ENCODE peak calls at places on chromosome 18, in ten cellular contexts. N is body of pancreas, U is IMR-90, E is NB4, V is breast epithelium, R is heart left ventricle, W is H54, Z is transverse colon, G is esophagus muscularis mucosa, F is sigmoid colon. P is an unnamed sample.

GRCh38 chr18:65215865-65216466 is 534.8 kb upstream of the CDH7 start:
- DNase-seq in N (no peak), U (no peak), E (no peak), V (no peak), R (no peak), W (no peak), Z (no peak), G (no peak), F (no peak), P (no peak)

GRCh38 chr18:70197042-70197441 is 8.4 kb downstream of the RTTN start:
- DNase-seq in N (no peak), U (peak), E (no peak), V (no peak), R (no peak), W (no peak), Z (no peak), G (no peak), F (no peak), P (no peak)

GRCh38 chr18:23226930-23227728 is 91.8 kb downstream of the CABLES1 start:
- DNase-seq in N (no peak), U (peak), E (no peak), V (no peak), R (peak), W (peak), Z (no peak), G (no peak), F (peak), P (no peak)

GRCh38 chr18:57984490-57985109 is 59.4 kb upstream of the NEDD4L start:
- DNase-seq in N (no peak), U (no peak), E (no peak), V (no peak), R (no peak), W (no peak), Z (no peak), G (no peak), F (no peak), P (no peak)

GRCh38 chr18:58044370-58045264 is 591 bp downstream of the NEDD4L start:
- DNase-seq in N (peak), U (peak), E (peak), V (peak), R (peak), W (peak), Z (peak), G (no peak), F (peak), P (peak)

GRCh38 chr18:42192251-42193248 is 237.5 kb downstream of the PIK3C3 start:
- DNase-seq in N (no peak), U (no peak), E (no peak), V (no peak), R (no peak), W (no peak), Z (no peak), G (no peak), F (no peak), P (no peak)

GRCh38 chr18:12264854-12265253 is 10.7 kb downstream of the CIDEA start:
- DNase-seq in N (no peak), U (no peak), E (no peak), V (no peak), R (no peak), W (no peak), Z (no peak), G (no peak), F (no peak), P (no peak)

GRCh38 chr18:47284691-47285370 is 33.4 kb upstream of the SKOR2 start:
- DNase-seq in N (no peak), U (no peak), E (no peak), V (no peak), R (no peak), W (no peak), Z (no peak), G (peak), F (no peak), P (no peak)

GRCh38 chr18:62249478-62250097 is 62.5 kb downstream of the RELCH start:
- DNase-seq in N (peak), U (peak), E (peak), V (peak), R (peak), W (peak), Z (peak), G (no peak), F (peak), P (peak)

GRCh38 chr18:6096747-6097146 is 201.4 kb upstream of the TMEM200C start:
- DNase-seq in N (no peak), U (no peak), E (no peak), V (no peak), R (no peak), W (no peak), Z (no peak), G (no peak), F (no peak), P (no peak)

GRCh38 chr18:10252494-10252893 is 201.9 kb upstream of the APCDD1 start:
- DNase-seq in N (no peak), U (no peak), E (no peak), V (no peak), R (no peak), W (no peak), Z (no peak), G (no peak), F (no peak), P (no peak)

GRCh38 chr18:43420950-43421349 is 143.7 kb upstream of the SYT4 start:
- DNase-seq in N (no peak), U (no peak), E (no peak), V (no peak), R (no peak), W (no peak), Z (no peak), G (no peak), F (no peak), P (no peak)

GRCh38 chr18:52903858-52904257 is 563.9 kb downstream of the DCC start:
- DNase-seq in N (peak), U (no peak), E (peak), V (no peak), R (no peak), W (peak), Z (peak), G (no peak), F (no peak), P (peak)

GRCh38 chr18:74069178-74070050 is 78.2 kb downstream of the FBXO15 start:
- DNase-seq in N (no peak), U (no peak), E (peak), V (no peak), R (no peak), W (no peak), Z (no peak), G (no peak), F (no peak), P (no peak)

GRCh38 chr18:658947-659533 is 1.6 kb downstream of the TYMS start:
- DNase-seq in N (no peak), U (no peak), E (no peak), V (no peak), R (no peak), W (no peak), Z (no peak), G (no peak), F (no peak), P (no peak)

GRCh38 chr18:655445-655844 is 2.0 kb upstream of the TYMS start:
- DNase-seq in N (no peak), U (no peak), E (no peak), V (no peak), R (no peak), W (no peak), Z (no peak), G (no peak), F (no peak), P (no peak)

GRCh38 chr18:657998-658946 is 819 bp downstream of the TYMS start:
- DNase-seq in N (peak), U (peak), E (peak), V (peak), R (peak), W (peak), Z (peak), G (no peak), F (peak), P (peak)

GRCh38 chr18:659597-659996 is 2.1 kb downstream of the TYMS start:
- DNase-seq in N (no peak), U (no peak), E (no peak), V (no peak), R (no peak), W (no peak), Z (no peak), G (no peak), F (no peak), P (no peak)

DNA sequence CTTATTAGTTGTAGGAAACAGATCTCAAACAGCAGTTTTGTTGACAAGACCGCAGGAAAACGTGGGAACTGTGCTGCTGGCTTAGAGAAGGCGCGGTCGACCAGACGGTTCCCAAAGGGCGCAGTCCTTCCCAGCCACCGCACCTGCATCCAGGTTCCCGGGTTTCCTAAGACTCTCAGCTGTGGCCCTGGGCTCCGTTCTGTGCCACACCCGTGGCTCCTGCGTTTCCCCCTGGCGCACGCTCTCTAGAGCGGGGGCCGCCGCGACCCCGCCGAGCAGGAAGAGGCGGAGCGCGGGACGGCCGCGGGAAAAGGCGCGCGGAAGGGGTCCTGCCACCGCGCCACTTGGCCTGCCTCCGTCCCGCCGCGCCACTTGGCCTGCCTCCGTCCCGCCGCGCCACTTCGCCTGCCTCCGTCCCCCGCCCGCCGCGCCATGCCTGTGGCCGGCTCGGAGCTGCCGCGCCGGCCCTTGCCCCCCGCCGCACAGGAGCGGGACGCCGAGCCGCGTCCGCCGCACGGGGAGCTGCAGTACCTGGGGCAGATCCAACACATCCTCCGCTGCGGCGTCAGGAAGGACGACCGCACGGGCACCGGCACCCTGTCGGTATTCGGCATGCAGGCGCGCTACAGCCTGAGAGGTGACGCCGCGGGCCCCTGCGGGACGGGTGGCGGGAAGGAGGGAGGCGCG is at the start of gene TYMS:
- DNase-seq in N (peak), U (peak), E (peak), V (no peak), R (peak), W (peak), Z (peak), G (no peak), F (no peak), P (peak)
- TF ChIP-seq POLR2A in N (no peak), U (no peak), E (peak), V (no peak), R (no peak), W (peak), Z (peak), G (no peak), F (no peak), P (no peak)

GRCh38 chr18:36129300-36130038 is at the start of the genes ELP2 and SLC39A6:
- DNase-seq in N (peak), U (peak), E (peak), V (peak), R (peak), W (peak), Z (peak), G (peak), F (peak), P (peak)
- TF ChIP-seq POLR2A in N (peak), U (peak), E (peak), V (peak), R (peak), W (peak), Z (peak), G (peak), F (peak), P (no peak)

GRCh38 chr18:8620845-8621244 is 11.6 kb downstream of the RAB12 start:
- DNase-seq in N (no peak), U (no peak), E (no peak), V (no peak), R (no peak), W (no peak), Z (no peak), G (no peak), F (no peak), P (no peak)
- TF ChIP-seq POLR2A in N (no peak), U (no peak), E (no peak), V (no peak), R (no peak), W (no peak), Z (no peak), G (no peak), F (no peak), P (no peak)

DNA sequence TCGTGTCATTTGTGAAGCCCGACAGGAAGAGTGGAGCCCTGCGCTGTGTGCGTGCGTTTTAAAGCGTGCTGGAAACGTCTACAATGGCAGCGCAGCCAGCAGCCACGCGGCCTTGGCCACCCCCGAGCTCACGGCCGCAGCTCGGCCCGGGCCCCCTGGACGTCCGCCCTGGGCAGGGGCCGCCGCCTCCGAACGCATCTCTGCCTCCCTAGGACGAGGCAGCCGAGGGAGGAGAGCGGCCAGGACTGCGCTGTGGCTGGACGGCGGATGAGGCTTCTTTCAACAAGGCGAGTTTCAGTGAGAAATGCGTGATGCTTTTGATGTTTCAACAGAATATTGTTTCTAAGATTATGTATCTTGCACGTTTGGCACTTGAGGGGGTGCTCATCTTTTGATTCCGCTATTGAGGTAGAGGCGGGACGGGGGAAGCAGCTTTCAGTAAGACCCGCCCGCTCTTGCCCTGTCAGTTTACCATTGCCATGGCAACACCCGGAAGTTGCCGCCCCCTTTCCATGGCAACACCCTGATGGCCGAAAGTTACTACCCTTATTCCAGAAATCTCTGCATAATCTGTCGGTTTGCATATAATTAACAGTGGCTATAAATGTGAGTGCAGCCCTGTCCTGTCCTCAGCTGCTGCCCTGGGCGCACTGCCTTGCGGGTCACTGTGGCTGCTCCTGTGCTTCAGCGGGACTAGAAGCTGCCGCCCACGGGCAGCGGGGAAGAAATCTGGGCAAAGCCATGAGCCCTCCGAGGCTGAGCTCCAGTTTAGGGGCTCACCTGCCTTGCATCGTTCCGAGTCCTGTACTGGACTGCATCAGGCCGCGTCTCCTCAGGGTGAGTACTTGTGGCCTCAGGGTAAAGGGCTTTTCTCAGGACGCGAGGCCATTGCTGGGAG is 38.6 kb downstream of the ADNP2 start:
- DNase-seq in N (peak), U (peak), E (peak), V (peak), R (peak), W (no peak), Z (peak), G (peak), F (peak), P (peak)
- TF ChIP-seq POLR2A in N (peak), U (no peak), E (no peak), V (no peak), R (no peak), W (peak), Z (peak), G (no peak), F (no peak), P (no peak)

DNA sequence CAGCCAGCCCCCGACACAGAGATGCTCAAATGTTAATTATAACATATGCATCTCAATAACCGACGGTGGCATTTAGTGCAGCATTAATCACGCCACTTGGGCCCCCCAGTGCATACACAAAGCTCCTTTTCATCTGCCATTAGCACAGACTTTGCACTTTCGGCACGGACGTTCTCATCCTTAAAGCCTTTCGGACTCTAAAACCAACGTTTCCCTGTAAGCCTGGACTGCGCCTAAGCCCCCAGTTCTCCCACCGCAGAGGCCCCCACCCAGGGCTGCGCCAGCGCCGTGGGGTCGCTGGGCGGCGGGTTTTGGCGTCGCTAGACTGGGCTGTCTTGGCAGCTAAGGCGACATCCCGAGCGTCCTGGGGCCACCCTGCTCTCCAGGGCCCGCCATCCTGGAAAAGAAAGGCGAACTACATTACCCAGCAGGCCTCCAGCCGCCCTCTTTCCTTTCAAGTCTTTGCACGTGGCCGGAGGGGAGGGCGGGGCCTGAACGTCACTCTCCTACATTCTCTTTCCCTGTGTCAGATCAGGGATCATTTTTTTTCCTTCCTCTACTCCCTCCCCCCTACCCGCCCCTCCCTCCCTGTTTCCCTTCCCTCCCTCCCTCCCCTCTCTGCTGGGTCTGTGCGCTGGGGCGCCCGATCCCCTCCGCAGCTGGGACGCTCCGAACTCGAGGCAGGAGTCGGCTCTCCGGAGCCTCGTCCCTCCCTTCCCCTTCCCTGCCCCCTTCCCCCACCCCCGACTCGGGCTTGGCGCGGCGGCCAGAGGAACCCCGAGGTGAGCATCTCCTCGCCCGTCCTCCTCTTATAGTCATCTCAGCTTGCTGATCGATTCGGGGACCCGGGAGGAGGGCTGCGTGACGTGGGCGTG is at the start of gene CTIF:
- DNase-seq in N (peak), U (peak), E (peak), V (peak), R (peak), W (peak), Z (peak), G (peak), F (peak), P (peak)
- TF ChIP-seq POLR2A in N (peak), U (peak), E (no peak), V (no peak), R (peak), W (peak), Z (peak), G (no peak), F (peak), P (no peak)

GRCh38 chr18:75070625-75071483 is 138.1 kb downstream of the PTGR3 start:
- DNase-seq in N (no peak), U (peak), E (peak), V (peak), R (peak), W (peak), Z (peak), G (no peak), F (no peak), P (peak)
- TF ChIP-seq POLR2A in N (no peak), U (no peak), E (no peak), V (no peak), R (peak), W (no peak), Z (no peak), G (no peak), F (no peak), P (no peak)

GRCh38 chr18:31064130-31064529 is 21.6 kb upstream of the DSC3 start:
- DNase-seq in N (no peak), U (no peak), E (no peak), V (no peak), R (no peak), W (no peak), Z (no peak), G (no peak), F (no peak), P (no peak)
- TF ChIP-seq POLR2A in N (no peak), U (no peak), E (no peak), V (no peak), R (no peak), W (no peak), Z (no peak), G (no peak), F (no peak), P (no peak)

DNA sequence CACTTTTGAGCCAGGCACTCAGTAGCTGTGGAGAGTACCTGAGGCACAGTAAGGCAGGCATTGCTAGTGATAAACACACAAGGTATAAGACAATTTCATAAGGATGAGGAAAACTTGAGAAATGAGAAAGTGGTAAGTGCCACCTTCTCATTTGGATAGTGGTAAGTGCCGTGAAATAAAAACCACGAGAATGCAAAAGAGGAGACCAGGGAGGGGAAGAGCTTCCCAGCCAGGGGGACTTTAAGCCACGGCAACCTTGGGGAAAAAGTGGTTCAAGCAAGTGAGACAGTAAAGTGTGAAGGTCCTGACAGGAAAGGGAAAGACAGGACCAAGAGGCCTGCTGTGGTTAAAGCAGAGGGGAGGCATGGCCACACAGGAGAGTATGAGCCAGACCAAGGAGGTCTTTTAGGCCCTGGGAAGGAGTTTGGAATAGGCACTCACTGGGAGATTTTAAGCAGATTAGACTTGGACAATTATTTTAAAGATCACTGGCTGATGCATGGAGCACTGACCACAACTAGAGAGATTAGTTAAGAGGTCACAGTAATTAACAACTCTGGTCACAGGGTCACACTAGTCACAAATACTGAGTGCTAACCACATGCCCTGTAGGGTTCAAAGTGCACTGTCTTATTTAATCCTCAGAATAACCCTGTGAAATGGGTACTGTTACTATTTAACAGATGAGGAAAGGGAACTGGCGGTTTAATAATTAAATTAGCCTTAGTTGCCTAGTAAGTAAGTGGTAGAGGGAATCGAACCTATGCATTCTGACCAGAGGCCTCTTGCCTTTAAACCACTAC is 50.1 kb downstream of the THOC1 start:
- DNase-seq in N (no peak), U (no peak), E (no peak), V (no peak), R (no peak), W (no peak), Z (no peak), G (no peak), F (no peak), P (no peak)
- TF ChIP-seq POLR2A in N (no peak), U (no peak), E (no peak), V (no peak), R (no peak), W (no peak), Z (no peak), G (no peak), F (no peak), P (no peak)

P was measured in stomach.